ENCODE peak calls at places on chromosomes 1 and 21, in seven cellular contexts. One of them, this sample, is unnamed.

GRCh38 chr1:180540697-180541594 is 17.8 kb upstream of the OVAAL start:
- DNase-seq in GM23338: no peak
- DNase-seq in endothelial cell of umbilical vein: no peak
- DNase-seq in GM23248: peak; percentile 84
- DNase-seq in H1: no peak
- DNase-seq in OCI-LY7: no peak
- DNase-seq in IMR-90: peak; percentile 31
- DNase-seq in this sample: no peak

GRCh38 chr1:117051224-117052064 is 8.7 kb upstream of the TTF2 start:
- DNase-seq in GM23338: no peak
- DNase-seq in endothelial cell of umbilical vein: peak; percentile 32
- DNase-seq in GM23248: peak; percentile 46
- DNase-seq in H1: no peak
- DNase-seq in OCI-LY7: peak; percentile 24
- DNase-seq in IMR-90: no peak
- DNase-seq in this sample: peak; percentile 52

GRCh38 chr1:153220606-153221303 is 3.4 kb downstream of the PRR9 start:
- DNase-seq in GM23338: no peak
- DNase-seq in endothelial cell of umbilical vein: no peak
- DNase-seq in GM23248: no peak
- DNase-seq in H1: no peak
- DNase-seq in OCI-LY7: no peak
- DNase-seq in IMR-90: no peak
- DNase-seq in this sample: no peak

GRCh38 chr21:25501996-25502665 is 105.2 kb downstream of the MRPL39 start:
- DNase-seq in GM23338: no peak
- DNase-seq in endothelial cell of umbilical vein: no peak
- DNase-seq in GM23248: no peak
- DNase-seq in H1: no peak
- DNase-seq in OCI-LY7: no peak
- DNase-seq in IMR-90: no peak
- DNase-seq in this sample: no peak

GRCh38 chr21:41926068-41926806 is 27.6 kb downstream of the C2CD2 start:
- DNase-seq in GM23338: peak; percentile 64
- DNase-seq in endothelial cell of umbilical vein: peak; percentile 84
- DNase-seq in GM23248: peak; percentile 76
- DNase-seq in H1: peak; percentile 17
- DNase-seq in OCI-LY7: peak; percentile 82
- DNase-seq in IMR-90: peak; percentile 66
- DNase-seq in this sample: peak; percentile 59

GRCh38 chr1:26145041-26145959 is 13.6 kb upstream of the FAM110D start:
- DNase-seq in GM23338: peak; percentile 97
- DNase-seq in endothelial cell of umbilical vein: peak; percentile 76
- DNase-seq in GM23248: peak; percentile 89
- DNase-seq in H1: no peak
- DNase-seq in OCI-LY7: peak; percentile 83
- DNase-seq in IMR-90: peak; percentile 80
- DNase-seq in this sample: peak; percentile 86

GRCh38 chr1:218829143-218829542 is 344.5 kb upstream of the LYPLAL1 start:
- DNase-seq in GM23338: peak; percentile 30
- DNase-seq in endothelial cell of umbilical vein: no peak
- DNase-seq in GM23248: peak; percentile 18
- DNase-seq in H1: no peak
- DNase-seq in OCI-LY7: no peak
- DNase-seq in IMR-90: peak; percentile 13
- DNase-seq in this sample: no peak

GRCh38 chr1:50415235-50416149 is 7.8 kb downstream of the DMRTA2 start:
- DNase-seq in GM23338: peak; percentile 52
- DNase-seq in endothelial cell of umbilical vein: no peak
- DNase-seq in GM23248: no peak
- DNase-seq in H1: no peak
- DNase-seq in OCI-LY7: no peak
- DNase-seq in IMR-90: no peak
- DNase-seq in this sample: no peak

GRCh38 chr21:37575536-37576083 is 209.0 kb downstream of the DYRK1A start:
- DNase-seq in GM23338: no peak
- DNase-seq in endothelial cell of umbilical vein: no peak
- DNase-seq in GM23248: no peak
- DNase-seq in H1: no peak
- DNase-seq in OCI-LY7: no peak
- DNase-seq in IMR-90: no peak
- DNase-seq in this sample: no peak

GRCh38 chr1:182095946-182096345 is 34.4 kb upstream of the ZNF648 start:
- DNase-seq in GM23338: no peak
- DNase-seq in endothelial cell of umbilical vein: no peak
- DNase-seq in GM23248: no peak
- DNase-seq in H1: no peak
- DNase-seq in OCI-LY7: no peak
- DNase-seq in IMR-90: no peak
- DNase-seq in this sample: no peak

GRCh38 chr1:21852282-21853129 is 40.4 kb downstream of the LDLRAD2 start:
- DNase-seq in GM23338: no peak
- DNase-seq in endothelial cell of umbilical vein: no peak
- DNase-seq in GM23248: no peak
- DNase-seq in H1: no peak
- DNase-seq in OCI-LY7: peak; percentile 63
- DNase-seq in IMR-90: no peak
- DNase-seq in this sample: no peak

GRCh38 chr1:230632273-230632873 is 9.9 kb upstream of the COG2 start:
- DNase-seq in GM23338: peak; percentile 76
- DNase-seq in endothelial cell of umbilical vein: peak; percentile 15
- DNase-seq in GM23248: peak; percentile 50
- DNase-seq in H1: peak; percentile 17
- DNase-seq in OCI-LY7: peak; percentile 51
- DNase-seq in IMR-90: peak; percentile 24
- DNase-seq in this sample: peak; percentile 69

GRCh38 chr1:222048030-222048632 is 306.2 kb upstream of the DUSP10 start:
- DNase-seq in GM23338: no peak
- DNase-seq in endothelial cell of umbilical vein: no peak
- DNase-seq in GM23248: peak; percentile 81
- DNase-seq in H1: no peak
- DNase-seq in OCI-LY7: no peak
- DNase-seq in IMR-90: peak; percentile 74
- DNase-seq in this sample: no peak

GRCh38 chr21:40070871-40071270 is 203.6 kb downstream of the PCP4 start:
- DNase-seq in GM23338: no peak
- DNase-seq in endothelial cell of umbilical vein: no peak
- DNase-seq in GM23248: no peak
- DNase-seq in H1: no peak
- DNase-seq in OCI-LY7: no peak
- DNase-seq in IMR-90: no peak
- DNase-seq in this sample: no peak

GRCh38 chr1:30522031-30523004 is 201.1 kb downstream of the MATN1 start:
- DNase-seq in GM23338: no peak
- DNase-seq in endothelial cell of umbilical vein: no peak
- DNase-seq in GM23248: peak; percentile 89
- DNase-seq in H1: no peak
- DNase-seq in OCI-LY7: no peak
- DNase-seq in IMR-90: peak; percentile 8
- DNase-seq in this sample: no peak

GRCh38 chr21:15058718-15059316 is 6.0 kb downstream of the NRIP1 start:
- DNase-seq in GM23338: peak; percentile 32
- DNase-seq in endothelial cell of umbilical vein: peak; percentile 36
- DNase-seq in GM23248: peak; percentile 89
- DNase-seq in H1: no peak
- DNase-seq in OCI-LY7: no peak
- DNase-seq in IMR-90: peak; percentile 68
- DNase-seq in this sample: no peak

DNA sequence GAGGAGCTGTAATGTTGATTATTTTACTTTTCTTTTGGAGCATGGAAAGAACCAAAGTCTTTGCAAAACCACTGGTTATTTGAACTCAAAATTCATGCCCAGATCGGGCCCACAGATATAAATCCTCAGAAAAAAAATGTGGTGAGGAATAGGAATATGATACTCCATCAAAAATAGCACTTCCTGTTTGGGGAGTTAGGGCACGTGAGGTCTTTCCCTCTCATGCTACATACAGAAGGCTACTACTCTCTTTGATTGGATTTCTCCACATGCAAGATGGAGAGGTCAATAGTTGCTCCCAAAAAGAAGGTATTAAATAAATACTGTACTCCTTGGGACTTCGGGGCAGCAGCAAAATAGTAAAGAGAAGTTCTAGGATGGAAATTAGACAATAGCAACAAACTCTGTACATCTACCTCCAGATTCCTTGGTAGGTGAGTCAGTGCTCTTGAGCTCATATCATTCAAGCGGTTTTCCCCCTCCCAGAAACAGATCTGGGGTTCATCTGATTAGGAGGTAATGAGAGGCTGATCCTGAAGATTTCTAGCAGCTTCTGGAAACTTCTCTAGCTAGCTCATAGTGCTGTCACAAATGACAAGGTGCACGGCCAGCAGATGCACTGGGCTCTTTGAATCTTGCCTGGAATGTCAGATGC is 47.1 kb downstream of the SLC9C2 start:
- DNase-seq in GM23338: no peak
- DNase-seq in endothelial cell of umbilical vein: no peak
- DNase-seq in GM23248: no peak
- DNase-seq in H1: no peak
- DNase-seq in OCI-LY7: no peak
- DNase-seq in IMR-90: no peak
- DNase-seq in this sample: no peak
- H2AFZ ChIP-seq in GM23338: peak overlapping the region; percentile 74
- H2AFZ ChIP-seq in endothelial cell of umbilical vein: no peak overlapping the region
- H2AFZ ChIP-seq in GM23248: no peak overlapping the region
- H2AFZ ChIP-seq in H1: no peak overlapping the region
- H2AFZ ChIP-seq in OCI-LY7: no peak overlapping the region
- H2AFZ ChIP-seq in IMR-90: no peak overlapping the region
- H2AFZ ChIP-seq in this sample: no peak overlapping the region

DNA sequence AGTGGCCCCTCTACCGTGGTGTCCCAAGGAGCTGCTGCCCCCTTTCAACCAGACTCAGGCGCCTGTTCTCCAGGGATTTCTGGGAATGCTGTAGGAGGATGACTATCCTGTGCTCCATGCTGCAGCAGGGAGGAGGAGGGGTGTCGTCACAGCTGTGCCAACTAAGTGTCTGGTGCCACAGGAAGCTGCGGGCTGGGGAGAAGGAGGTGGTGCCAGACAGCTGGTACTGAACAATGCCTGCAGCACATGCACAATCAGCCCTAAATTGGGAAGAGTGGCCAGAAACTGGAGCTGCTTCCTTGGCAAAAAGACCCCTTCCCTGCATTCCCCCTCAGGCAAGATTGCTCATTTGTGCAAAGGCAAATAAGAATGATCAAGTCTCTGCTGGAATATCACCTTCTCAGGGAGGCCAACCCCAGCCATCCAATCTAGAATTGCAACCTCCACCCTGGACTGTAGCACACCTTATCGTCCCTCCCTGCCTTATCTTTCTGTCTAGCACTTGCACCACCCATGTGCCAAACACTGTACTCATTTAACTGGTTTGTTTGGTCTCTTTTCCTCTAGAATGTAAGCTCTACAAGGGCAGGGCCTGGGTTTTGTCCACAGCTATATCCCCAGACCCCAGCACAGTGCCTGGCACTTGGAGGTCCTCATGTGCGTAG is 33.3 kb downstream of the LAMB3 start:
- DNase-seq in GM23338: no peak
- DNase-seq in endothelial cell of umbilical vein: no peak
- DNase-seq in GM23248: peak; percentile 38
- DNase-seq in H1: no peak
- DNase-seq in OCI-LY7: no peak
- DNase-seq in IMR-90: no peak
- DNase-seq in this sample: no peak
- H3K27ac ChIP-seq in GM23338: no peak overlapping the region
- H3K27ac ChIP-seq in endothelial cell of umbilical vein: no peak overlapping the region
- H3K27ac ChIP-seq in GM23248: no peak overlapping the region
- H3K27ac ChIP-seq in H1: no peak overlapping the region
- H3K27ac ChIP-seq in OCI-LY7: no peak overlapping the region
- H3K27ac ChIP-seq in IMR-90: no peak overlapping the region
- H3K27ac ChIP-seq in this sample: no peak overlapping the region

GRCh38 chr1:211942583-211942982 is 92.8 kb downstream of the INTS7 start:
- DNase-seq in GM23338: no peak
- DNase-seq in endothelial cell of umbilical vein: no peak
- DNase-seq in GM23248: no peak
- DNase-seq in H1: no peak
- DNase-seq in OCI-LY7: no peak
- DNase-seq in IMR-90: no peak
- DNase-seq in this sample: no peak

GRCh38 chr1:211947396-211948295 is 87.7 kb downstream of the INTS7 start:
- DNase-seq in GM23338: peak; percentile 48
- DNase-seq in endothelial cell of umbilical vein: no peak
- DNase-seq in GM23248: peak; percentile 8
- DNase-seq in H1: peak; percentile 3
- DNase-seq in OCI-LY7: no peak
- DNase-seq in IMR-90: no peak
- DNase-seq in this sample: no peak

GRCh38 chr1:211948377-211948776 is 87.0 kb downstream of the INTS7 start:
- DNase-seq in GM23338: no peak
- DNase-seq in endothelial cell of umbilical vein: no peak
- DNase-seq in GM23248: no peak
- DNase-seq in H1: no peak
- DNase-seq in OCI-LY7: no peak
- DNase-seq in IMR-90: no peak
- DNase-seq in this sample: no peak

GRCh38 chr1:211939876-211940468 is 95.4 kb downstream of the INTS7 start:
- DNase-seq in GM23338: no peak
- DNase-seq in endothelial cell of umbilical vein: no peak
- DNase-seq in GM23248: no peak
- DNase-seq in H1: no peak
- DNase-seq in OCI-LY7: peak; percentile 62
- DNase-seq in IMR-90: no peak
- DNase-seq in this sample: no peak

DNA sequence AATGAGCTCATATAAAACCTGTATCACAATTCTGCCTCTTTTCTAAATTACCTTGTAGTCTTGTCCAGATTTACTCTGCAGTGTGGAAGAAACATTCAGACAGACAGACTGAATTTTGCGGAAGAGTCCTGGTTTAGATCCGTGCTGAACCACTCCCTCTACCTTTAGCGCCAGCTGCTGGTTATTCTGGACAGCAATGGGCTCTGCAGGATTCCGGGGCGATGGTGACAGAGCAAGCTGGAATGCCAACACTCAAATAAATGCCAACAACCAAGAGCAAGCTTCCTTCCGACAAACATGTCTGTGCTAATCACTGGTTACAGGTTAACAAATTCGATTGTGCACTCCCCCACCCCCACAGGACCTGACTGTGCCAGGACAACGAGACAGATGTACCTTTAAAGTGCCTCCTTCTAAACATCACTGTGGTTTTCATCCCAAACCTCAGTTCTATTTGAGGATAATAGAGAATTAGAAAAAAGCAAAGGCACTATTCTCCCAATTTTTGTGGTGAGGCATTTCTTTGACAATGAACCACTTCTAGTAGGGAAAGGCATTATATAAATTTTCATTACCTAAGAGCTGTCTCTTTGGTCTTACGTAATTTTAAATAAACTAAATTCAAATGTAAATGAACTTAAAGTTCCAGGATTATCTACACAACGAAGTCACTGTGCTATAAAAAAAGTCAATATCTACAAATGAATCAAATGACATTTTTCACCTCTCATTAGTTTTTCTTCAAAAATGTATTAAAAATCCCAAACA is 90.4 kb downstream of the INTS7 start:
- DNase-seq in GM23338: peak; percentile 70
- DNase-seq in endothelial cell of umbilical vein: no peak
- DNase-seq in GM23248: no peak
- DNase-seq in H1: peak; percentile 41
- DNase-seq in OCI-LY7: no peak
- DNase-seq in IMR-90: peak; percentile 22
- DNase-seq in this sample: no peak
- H2AFZ ChIP-seq in GM23338: no peak overlapping the region
- H2AFZ ChIP-seq in endothelial cell of umbilical vein: no peak overlapping the region
- H2AFZ ChIP-seq in GM23248: no peak overlapping the region
- H2AFZ ChIP-seq in H1: no peak overlapping the region
- H2AFZ ChIP-seq in OCI-LY7: no peak overlapping the region
- H2AFZ ChIP-seq in IMR-90: no peak overlapping the region
- H2AFZ ChIP-seq in this sample: no peak overlapping the region

GRCh38 chr1:39250460-39251240 is 46.2 kb downstream of the MACF1 start:
- DNase-seq in GM23338: no peak
- DNase-seq in endothelial cell of umbilical vein: no peak
- DNase-seq in GM23248: peak; percentile 71
- DNase-seq in H1: no peak
- DNase-seq in OCI-LY7: no peak
- DNase-seq in IMR-90: peak; percentile 58
- DNase-seq in this sample: no peak
- H3K27ac ChIP-seq in GM23338: no peak overlapping the region
- H3K27ac ChIP-seq in endothelial cell of umbilical vein: no peak overlapping the region
- H3K27ac ChIP-seq in GM23248: no peak overlapping the region
- H3K27ac ChIP-seq in H1: no peak overlapping the region
- H3K27ac ChIP-seq in OCI-LY7: no peak overlapping the region
- H3K27ac ChIP-seq in IMR-90: no peak overlapping the region
- H3K27ac ChIP-seq in this sample: no peak overlapping the region

This sample was measured in Karpas-422.